ENCODE peak calls at places on chromosomes 12 and 14, in eight cellular contexts. H is psoas muscle, C is AG09309, P is astrocyte of the spinal cord, A is heart left ventricle, G is endothelial cell, K is pancreas, Z is fibroblast of lung. F is an unnamed sample.
A peak's percentile ranks its signal among the peaks of the same experiment; 100 is the strongest.

GRCh38 chr14:32136027-32136825 is 59.1 kb downstream of the ARHGAP5 start:
- DNase-seq in H (no peak), C (no peak), P (no peak), A (no peak), G (no peak), K (no peak), Z (no peak), F (no peak)

GRCh38 chr12:7190268-7191055 is 976 bp downstream of the PEX5 start:
- DNase-seq in H (peak; percentile 38), C (no peak), P (no peak), A (peak; percentile 66), G (peak; percentile 21), K (no peak), Z (peak; percentile 20), F (peak; percentile 70)

GRCh38 chr12:68431786-68432185 is 99.6 kb upstream of the MDM1 start:
- DNase-seq in H (no peak), C (no peak), P (no peak), A (no peak), G (no peak), K (no peak), Z (no peak), F (no peak)

GRCh38 chr12:89765959-89766824 is 57.6 kb upstream of the ATP2B1 start:
- DNase-seq in H (no peak), C (no peak), P (no peak), A (no peak), G (no peak), K (no peak), Z (no peak), F (no peak)

GRCh38 chr14:45332360-45332988 is 79.5 kb upstream of the MIS18BP1 start:
- DNase-seq in H (no peak), C (no peak), P (no peak), A (no peak), G (no peak), K (peak; percentile 29), Z (no peak), F (no peak)

GRCh38 chr12:76569685-76570604 is 10.4 kb upstream of the OSBPL8 start:
- DNase-seq in H (no peak), C (no peak), P (no peak), A (no peak), G (no peak), K (no peak), Z (no peak), F (no peak)

GRCh38 chr14:26389646-26390508 is 208.0 kb downstream of the NOVA1 start:
- DNase-seq in H (no peak), C (no peak), P (peak; percentile 77), A (no peak), G (no peak), K (peak; percentile 14), Z (peak; percentile 62), F (no peak)

GRCh38 chr12:17076335-17076734 is 470.4 kb upstream of the LMO3 start:
- DNase-seq in H (no peak), C (no peak), P (peak; percentile 27), A (no peak), G (no peak), K (no peak), Z (peak; percentile 23), F (no peak)

GRCh38 chr12:39975374-39975918 is 130.4 kb downstream of the SLC2A13 start:
- DNase-seq in H (no peak), C (no peak), P (no peak), A (no peak), G (no peak), K (no peak), Z (peak; percentile 32), F (no peak)

GRCh38 chr12:114697741-114698565 is 14.0 kb upstream of the TBX3 start:
- DNase-seq in H (no peak), C (no peak), P (no peak), A (no peak), G (no peak), K (no peak), Z (no peak), F (no peak)

GRCh38 chr12:102965281-102966155 is 8.0 kb downstream of the ASCL1 start:
- DNase-seq in H (no peak), C (no peak), P (no peak), A (no peak), G (no peak), K (no peak), Z (no peak), F (no peak)

GRCh38 chr14:71063351-71063750 is 156.1 kb downstream of the PCNX1 start:
- DNase-seq in H (no peak), C (no peak), P (no peak), A (no peak), G (no peak), K (no peak), Z (no peak), F (no peak)

GRCh38 chr14:50015708-50016107 is 100.7 kb downstream of the VCPKMT start:
- DNase-seq in H (no peak), C (no peak), P (no peak), A (no peak), G (no peak), K (no peak), Z (no peak), F (no peak)

GRCh38 chr12:30047499-30048262 is 263.9 kb upstream of the TMTC1 start:
- DNase-seq in H (no peak), C (no peak), P (peak; percentile 73), A (no peak), G (no peak), K (no peak), Z (peak; percentile 74), F (no peak)

GRCh38 chr12:104434129-104434528 is 22.6 kb upstream of the CHST11 start:
- DNase-seq in H (no peak), C (no peak), P (no peak), A (no peak), G (no peak), K (no peak), Z (no peak), F (no peak)

GRCh38 chr12:49941556-49942511 is 8.7 kb upstream of the AQP2 start:
- DNase-seq in H (no peak), C (no peak), P (no peak), A (no peak), G (no peak), K (no peak), Z (no peak), F (peak; percentile 51)

GRCh38 chr14:59028476-59029202 is 159.8 kb upstream of the DAAM1 start:
- DNase-seq in H (peak; percentile 38), C (peak; percentile 93), P (peak; percentile 94), A (no peak), G (peak; percentile 72), K (peak; percentile 27), Z (peak; percentile 95), F (no peak)

GRCh38 chr14:50399251-50400032 is 2.8 kb upstream of the CDKL1 start:
- DNase-seq in H (no peak), C (no peak), P (peak; percentile 59), A (no peak), G (no peak), K (no peak), Z (peak; percentile 25), F (no peak)

DNA sequence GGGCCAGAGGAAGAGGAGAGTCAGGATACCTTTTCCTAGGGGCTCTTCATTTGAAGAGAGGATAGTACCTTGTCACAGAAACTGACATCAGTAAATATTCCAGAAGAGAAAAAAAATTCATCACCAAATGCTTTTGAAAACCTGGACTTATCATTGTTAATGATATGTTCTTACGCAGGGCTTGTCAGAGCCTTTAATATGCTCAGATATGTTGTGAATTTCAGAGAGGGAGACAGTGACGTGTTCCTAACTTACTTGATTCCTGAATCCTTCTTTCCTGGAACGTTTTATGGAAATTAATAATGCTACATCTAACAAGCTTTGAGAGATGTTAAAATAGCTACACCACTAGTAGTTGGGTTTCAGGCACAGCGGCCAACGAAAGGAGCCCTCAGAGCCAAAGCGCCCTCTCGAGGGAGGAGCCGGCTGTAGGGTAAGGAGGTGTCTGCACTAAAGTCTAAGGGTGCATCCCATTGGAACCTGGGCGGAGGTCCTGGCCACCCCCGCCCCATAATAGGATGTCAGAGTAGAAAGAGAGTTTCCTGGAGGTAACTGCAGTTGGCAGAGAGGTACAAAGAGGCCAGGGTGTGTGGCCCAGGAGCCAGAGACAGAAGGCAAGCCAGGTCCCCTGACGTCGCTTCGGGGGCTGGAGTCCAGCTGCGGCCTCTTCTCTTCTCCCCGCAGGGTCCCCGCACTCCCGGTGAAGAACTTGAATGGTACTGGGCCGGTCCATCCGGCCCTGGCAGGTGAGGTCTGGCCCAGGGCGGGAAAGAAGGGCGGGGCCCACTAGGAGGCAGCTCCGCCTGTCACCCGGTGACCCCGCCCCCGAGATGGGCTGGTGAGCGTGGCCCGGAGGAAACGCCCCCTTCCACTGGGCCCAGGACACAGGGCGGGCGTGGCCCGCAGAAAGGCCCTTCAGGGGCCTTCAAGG is 36.2 kb downstream of the DTX1 start:
- DNase-seq in H (peak; percentile 53), C (no peak), P (no peak), A (no peak), G (peak; percentile 48), K (no peak), Z (no peak), F (peak; percentile 81)
- TF ChIP-seq CTCF in H (no peak), C (peak; percentile 12), P (no peak), A (peak; percentile 17), G (no peak), K (no peak), Z (no peak), F (no peak)

GRCh38 chr14:96086574-96087077 is 47.5 kb downstream of the C14orf132 start:
- DNase-seq in H (no peak), C (no peak), P (peak; percentile 22), A (no peak), G (no peak), K (no peak), Z (peak; percentile 72), F (no peak)
- TF ChIP-seq CTCF in H (no peak), C (peak; percentile 44), P (no peak), A (no peak), G (no peak), K (no peak), Z (no peak), F (no peak)

GRCh38 chr12:26854028-26854387 is 21.0 kb upstream of the ITPR2 start:
- DNase-seq in H (no peak), C (no peak), P (no peak), A (no peak), G (no peak), K (no peak), Z (no peak), F (no peak)
- TF ChIP-seq CTCF in H (no peak), C (no peak), P (no peak), A (no peak), G (no peak), K (peak; percentile 4), Z (no peak), F (no peak)

DNA sequence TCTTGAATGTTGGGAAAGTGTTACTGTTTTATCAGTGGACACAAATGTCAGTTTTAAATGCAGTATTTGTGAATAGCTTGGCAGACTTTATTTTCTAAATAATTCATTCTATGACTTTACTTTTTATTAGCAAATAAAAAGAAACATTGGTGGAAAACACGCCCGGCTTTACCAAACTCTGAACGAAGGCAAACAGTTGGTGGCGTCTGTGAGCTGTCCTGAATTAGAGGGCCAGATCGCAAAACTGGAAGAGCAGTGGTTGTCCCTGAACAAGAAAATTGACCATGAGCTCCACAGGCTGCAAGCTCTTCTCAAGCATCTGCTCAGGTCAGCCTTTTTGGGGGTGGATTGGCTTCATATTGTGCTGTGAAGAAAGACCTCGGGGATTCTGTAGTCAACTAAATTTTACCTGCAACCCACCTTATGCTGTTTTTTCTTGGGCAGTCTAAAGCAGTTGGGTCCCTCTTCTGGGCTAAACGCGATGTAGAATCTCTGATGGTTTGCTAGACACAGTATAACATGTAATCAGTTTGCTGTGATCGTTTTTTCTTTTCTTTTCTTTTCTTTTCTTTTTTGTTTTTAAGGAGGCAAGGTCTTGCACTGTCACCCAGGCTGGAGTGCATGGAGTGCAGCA is 156.4 kb downstream of the ESR2 start:
- DNase-seq in H (no peak), C (no peak), P (no peak), A (no peak), G (no peak), K (peak; percentile 28), Z (no peak), F (no peak)
- TF ChIP-seq CTCF in H (no peak), C (peak; percentile 53), P (peak; percentile 28), A (peak; percentile 34), G (no peak), K (no peak), Z (peak; percentile 29), F (no peak)